ENCODE peak calls at places on chromosomes 5 and 9, in seven cellular contexts. J is MM.1S, W is upper lobe of left lung, L is HFFc6, Q is AG10803, U is foreskin fibroblast, O is progenitor cell of endocrine pancreas. M is an unnamed sample.

GRCh38 chr5:61200582-61201155 is 38.4 kb upstream of the SMIM15 start:
- DNase-seq in J (no peak), W (no peak), L (no peak), Q (peak), U (no peak), O (no peak), M (no peak)

GRCh38 chr9:137156567-137157375 is 13.1 kb downstream of the LRRC26 start:
- DNase-seq in J (peak), W (peak), L (no peak), Q (peak), U (peak), O (no peak), M (no peak)

GRCh38 chr5:14781106-14781505 is 90.5 kb downstream of the ANKH start:
- DNase-seq in J (no peak), W (no peak), L (no peak), Q (no peak), U (no peak), O (no peak), M (no peak)

GRCh38 chr5:140255460-140256157 is 47.3 kb downstream of the PFDN1 start:
- DNase-seq in J (no peak), W (no peak), L (no peak), Q (no peak), U (no peak), O (no peak), M (no peak)

GRCh38 chr9:132744881-132745761 is 74.9 kb downstream of the GTF3C4 start:
- DNase-seq in J (no peak), W (no peak), L (no peak), Q (no peak), U (peak), O (no peak), M (no peak)

GRCh38 chr9:130143974-130144373 is 28.2 kb upstream of the NCS1 start:
- DNase-seq in J (no peak), W (no peak), L (no peak), Q (peak), U (no peak), O (no peak), M (no peak)

GRCh38 chr5:105807251-105807650 is 1863.5 kb downstream of the EFNA5 start:
- DNase-seq in J (no peak), W (no peak), L (no peak), Q (no peak), U (no peak), O (no peak), M (no peak)

GRCh38 chr5:37839441-37840035 is 303 bp downstream of the GDNF start:
- DNase-seq in J (peak), W (no peak), L (peak), Q (peak), U (peak), O (peak), M (no peak)

GRCh38 chr5:75567710-75568109 is 43.5 kb upstream of the ANKDD1B start:
- DNase-seq in J (no peak), W (no peak), L (peak), Q (no peak), U (peak), O (no peak), M (no peak)

GRCh38 chr9:127903557-127904475 is 4.4 kb upstream of the ST6GALNAC6 start:
- DNase-seq in J (no peak), W (peak), L (no peak), Q (no peak), U (no peak), O (no peak), M (no peak)

GRCh38 chr5:31172881-31173280 is 20.6 kb upstream of the CDH6 start:
- DNase-seq in J (no peak), W (no peak), L (no peak), Q (no peak), U (no peak), O (no peak), M (no peak)

GRCh38 chr9:87685431-87685830 is 40.5 kb upstream of the CTSL start:
- DNase-seq in J (no peak), W (no peak), L (no peak), Q (no peak), U (no peak), O (no peak), M (no peak)

DNA sequence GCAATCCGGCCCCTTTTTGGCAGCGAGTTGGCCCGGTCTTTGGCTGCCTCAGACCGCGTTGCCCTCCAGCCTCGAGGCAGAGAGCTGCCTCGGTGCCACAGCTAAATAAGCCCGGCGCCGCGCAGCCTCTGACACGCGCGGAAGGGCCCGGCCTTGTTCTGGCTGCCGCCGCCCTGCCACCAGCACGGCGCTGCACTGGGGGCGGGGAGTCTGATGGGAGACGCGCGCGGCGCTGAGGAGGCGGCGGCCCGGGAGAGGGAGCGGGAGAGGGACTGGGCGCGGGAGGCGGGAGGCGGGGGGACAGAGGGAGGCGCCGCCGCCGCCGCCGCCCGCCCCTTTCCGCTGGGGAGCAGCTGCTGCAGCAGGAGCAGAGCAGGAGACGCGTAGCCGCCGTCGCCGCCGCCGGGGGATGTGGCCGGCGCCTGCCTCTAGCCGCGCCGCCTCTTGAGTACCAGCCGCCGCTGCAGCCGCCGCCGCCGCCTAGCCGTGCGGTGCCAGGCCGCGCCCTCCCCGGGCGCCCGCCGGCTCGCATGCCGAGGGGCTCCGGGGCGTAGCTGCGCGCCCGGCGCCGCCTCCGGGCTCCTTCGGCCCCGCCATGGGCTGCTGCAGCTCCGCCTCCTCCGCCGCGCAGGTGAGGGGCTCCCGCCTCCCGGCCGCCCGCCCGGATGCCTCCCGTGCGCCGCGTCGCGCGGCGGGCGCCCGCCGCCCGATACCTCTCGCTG is at the start of gene SLC44A1:
- DNase-seq in J (peak), W (peak), L (peak), Q (peak), U (peak), O (peak), M (peak)
- TF ChIP-seq CTCF in J (no peak), W (no peak), L (peak), Q (no peak), U (no peak), O (no peak), M (no peak)

GRCh38 chr5:138491669-138492551 is 26.6 kb downstream of the EGR1 start:
- DNase-seq in J (peak), W (peak), L (peak), Q (peak), U (peak), O (peak), M (peak)
- TF ChIP-seq CTCF in J (no peak), W (no peak), L (no peak), Q (no peak), U (no peak), O (no peak), M (no peak)

GRCh38 chr9:90901933-90902332 is 100.3 kb downstream of the SYK start:
- DNase-seq in J (no peak), W (no peak), L (no peak), Q (no peak), U (no peak), O (no peak), M (no peak)

GRCh38 chr9:90899287-90899686 is 97.7 kb downstream of the SYK start:
- DNase-seq in J (no peak), W (no peak), L (no peak), Q (no peak), U (no peak), O (no peak), M (no peak)

GRCh38 chr9:90903731-90904422 is 102.3 kb downstream of the SYK start:
- DNase-seq in J (no peak), W (no peak), L (no peak), Q (no peak), U (no peak), O (no peak), M (no peak)

GRCh38 chr9:90898229-90898628 is 96.6 kb downstream of the SYK start:
- DNase-seq in J (no peak), W (no peak), L (peak), Q (no peak), U (no peak), O (no peak), M (no peak)

GRCh38 chr9:90900130-90900529 is 98.5 kb downstream of the SYK start:
- DNase-seq in J (no peak), W (no peak), L (peak), Q (peak), U (no peak), O (no peak), M (no peak)
- TF ChIP-seq CTCF in J (no peak), W (no peak), L (peak), Q (peak), U (no peak), O (peak), M (peak)

GRCh38 chr5:10364186-10364689 is 10.7 kb downstream of the MARCHF6 start:
- DNase-seq in J (peak), W (no peak), L (no peak), Q (no peak), U (no peak), O (no peak), M (no peak)
- TF ChIP-seq CTCF in J (peak), W (no peak), L (peak), Q (no peak), U (no peak), O (no peak), M (peak)

M was measured in osteocyte.